ENCODE peak calls at places on chromosomes 3 and 15, in nine cellular contexts. Y, Z, D, J, A, F, O, E and X are unnamed samples.

GRCh38 chr3:102586485-102586884 is 151.7 kb downstream of the ZPLD1 start:
- DNase-seq in E (no peak), A (no peak), Z (no peak), J (no peak), D (no peak), O (no peak), Y (no peak), F (no peak), X (no peak)

GRCh38 chr15:73051402-73051810 is 857 bp upstream of the NEO1 start:
- DNase-seq in A (peak), J (no peak), E (peak), O (peak), Y (no peak), Z (no peak), D (peak), F (peak), X (peak)

GRCh38 chr15:43828061-43828657 is 1.4 kb downstream of the WDR76 start:
- DNase-seq in F (no peak), A (no peak), Y (no peak), J (no peak), D (no peak), O (no peak), E (no peak), Z (no peak), X (peak)

GRCh38 chr15:96972201-96972600 is 641.7 kb downstream of the NR2F2 start:
- DNase-seq in J (no peak), A (no peak), F (no peak), Z (no peak), E (no peak), D (no peak), Y (no peak), O (no peak), X (no peak)

GRCh38 chr15:92001307-92001706 is 147.8 kb downstream of the SLCO3A1 start:
- DNase-seq in E (no peak), Z (no peak), D (no peak), A (no peak), Y (no peak), F (no peak), O (no peak), J (peak), X (no peak)

GRCh38 chr15:39887832-39888231 is 32.2 kb downstream of the GPR176 start:
- DNase-seq in E (peak), D (peak), Y (peak), Z (no peak), F (peak), A (no peak), O (no peak), J (no peak), X (peak)

GRCh38 chr3:180265551-180265950 is 228.8 kb upstream of the PEX5L start:
- DNase-seq in F (no peak), Y (no peak), D (no peak), Z (no peak), E (no peak), O (no peak), A (no peak), J (no peak), X (no peak)

GRCh38 chr3:73784647-73785420 is 160.1 kb upstream of the PDZRN3 start:
- DNase-seq in J (no peak), E (no peak), F (no peak), Y (no peak), Z (no peak), A (no peak), O (no peak), D (no peak), X (no peak)

GRCh38 chr3:139353920-139354556 is 10.2 kb downstream of the MRPS22 start:
- DNase-seq in Y (no peak), Z (no peak), D (peak), J (peak), A (no peak), O (peak), F (peak), E (peak), X (peak)

GRCh38 chr3:178436773-178437172 is 99.5 kb upstream of the KCNMB2 start:
- DNase-seq in D (peak), Z (no peak), F (peak), O (no peak), J (peak), E (no peak), Y (no peak), A (no peak), X (peak)

GRCh38 chr3:16056210-16056607 is 118.3 kb upstream of the GALNT15 start:
- DNase-seq in E (no peak), F (peak), O (no peak), A (no peak), Y (no peak), J (no peak), Z (peak), D (no peak), X (no peak)

GRCh38 chr15:87792250-87793030 is 464.1 kb downstream of the NTRK3 start:
- DNase-seq in A (no peak), D (no peak), F (no peak), O (no peak), Z (no peak), E (no peak), J (no peak), Y (no peak), X (no peak)

GRCh38 chr15:70856177-70856883 is 2.4 kb upstream of the LARP6 start:
- DNase-seq in Z (no peak), Y (no peak), J (no peak), E (no peak), A (no peak), F (no peak), O (no peak), D (no peak), X (no peak)

GRCh38 chr15:64536244-64536836 is 76.0 kb downstream of the ZNF609 start:
- DNase-seq in J (no peak), O (no peak), Y (no peak), D (no peak), E (no peak), F (peak), A (no peak), Z (no peak), X (no peak)

GRCh38 chr3:111314146-111314873 is 227.7 kb upstream of the CD96 start:
- DNase-seq in O (no peak), A (no peak), D (no peak), Z (no peak), Y (no peak), E (no peak), J (no peak), F (no peak), X (no peak)

GRCh38 chr3:196332168-196332567 is 6.0 kb downstream of the TM4SF19 start:
- DNase-seq in Y (no peak), A (no peak), E (no peak), O (no peak), D (no peak), F (no peak), Z (no peak), J (no peak), X (no peak)

GRCh38 chr15:98856540-98856907 is 151.1 kb downstream of the PGPEP1L start:
- DNase-seq in J (no peak), F (peak), D (no peak), E (no peak), A (no peak), Z (no peak), Y (no peak), O (no peak), X (no peak)

GRCh38 chr3:71127463-71128243 is 455.9 kb downstream of the FOXP1 start:
- DNase-seq in A (no peak), Z (no peak), O (no peak), F (no peak), Y (no peak), E (no peak), J (no peak), D (no peak), X (no peak)

GRCh38 chr3:64268926-64269325 is 43.7 kb upstream of the PRICKLE2 start:
- DNase-seq in E (no peak), F (no peak), Z (no peak), D (no peak), Y (no peak), A (no peak), J (no peak), O (no peak), X (no peak)

GRCh38 chr3:172303941-172304558 is 144.2 kb downstream of the GHSR start:
- DNase-seq in E (no peak), A (no peak), O (no peak), J (no peak), D (no peak), F (no peak), Y (no peak), Z (no peak), X (no peak)

GRCh38 chr3:42036483-42036823 is 54.7 kb upstream of the TRAK1 start:
- DNase-seq in F (peak), O (no peak), Z (no peak), D (no peak), A (no peak), Y (no peak), E (no peak), J (no peak), X (no peak)

GRCh38 chr3:46104706-46105105 is 77.4 kb upstream of the XCR1 start:
- DNase-seq in E (no peak), J (no peak), F (no peak), A (no peak), Z (no peak), D (no peak), Y (no peak), O (no peak), X (no peak)

GRCh38 chr3:18069564-18069963 is 327.1 kb upstream of the TBC1D5 start:
- DNase-seq in D (no peak), A (no peak), Y (no peak), O (no peak), J (no peak), E (no peak), F (no peak), Z (no peak), X (no peak)

GRCh38 chr3:142279965-142280590 is 54.7 kb upstream of the GK5 start:
- DNase-seq in Y (peak), F (peak), A (peak), E (peak), J (peak), Z (no peak), D (peak), O (peak), X (peak)

GRCh38 chr3:136055491-136055890 is 90.0 kb downstream of the PPP2R3A start:
- DNase-seq in F (no peak), D (no peak), Z (no peak), O (no peak), Y (no peak), A (no peak), J (no peak), E (no peak), X (no peak)

GRCh38 chr3:129439381-129439816 is 349 bp downstream of the MBD4 start:
- DNase-seq in D (peak), E (no peak), J (no peak), Y (no peak), O (no peak), F (peak), Z (peak), A (peak), X (peak)

GRCh38 chr3:186821429-186822367 is 15.4 kb upstream of the RFC4 start:
- DNase-seq in Z (no peak), O (no peak), Y (no peak), J (peak), F (peak), D (peak), A (no peak), E (no peak), X (peak)

GRCh38 chr15:72818632-72819031 is 35.1 kb upstream of the ADPGK start:
- DNase-seq in E (no peak), F (no peak), D (no peak), Y (no peak), O (no peak), A (no peak), Z (no peak), J (no peak), X (no peak)

GRCh38 chr3:10928961-10929471 is 63.5 kb upstream of the SLC6A1 start:
- DNase-seq in Z (no peak), F (no peak), A (no peak), O (no peak), J (no peak), Y (peak), D (no peak), E (no peak), X (no peak)

GRCh38 chr15:90787881-90788280 is 70.7 kb downstream of the BLM start:
- DNase-seq in A (no peak), E (no peak), O (no peak), Y (no peak), F (no peak), Z (no peak), J (no peak), D (no peak), X (no peak)

GRCh38 chr15:47366884-47367283 is 350.4 kb upstream of the SEMA6D start:
- DNase-seq in D (no peak), F (no peak), A (no peak), Y (no peak), J (no peak), Z (no peak), O (no peak), E (no peak), X (no peak)

GRCh38 chr15:85707519-85708338 is 87.0 kb downstream of the KLHL25 start:
- DNase-seq in A (no peak), Y (no peak), O (no peak), J (no peak), F (peak), D (peak), Z (no peak), E (no peak), X (no peak)

GRCh38 chr15:92018535-92019239 is 165.2 kb downstream of the SLCO3A1 start:
- DNase-seq in O (no peak), D (no peak), E (peak), F (no peak), Y (no peak), Z (no peak), J (no peak), A (no peak), X (no peak)

GRCh38 chr3:142844339-142844977 is 44.4 kb downstream of the PCOLCE2 start:
- DNase-seq in O (no peak), A (no peak), F (peak), D (no peak), Z (no peak), E (no peak), Y (no peak), J (no peak), X (peak)